ENCODE peak calls at places on chromosome 20, in four cellular contexts. One of them, this sample, is unnamed. For H3K36me3 and H3K4me1, the result is how much of the 10 kb centered on the place peaks cover.

GRCh38 chr20:3766832-3767433 is 620 bp downstream of the ADISSP start:
- DNase-seq in CD8-positive, alpha-beta T cell: no peak
- DNase-seq in left ventricle myocardium inferior: no peak
- DNase-seq in GM12878: no peak
- DNase-seq in this sample: no peak

GRCh38 chr20:57619053-57619831 is 984 bp downstream of the ZBP1 start:
- DNase-seq in GM12878: peak
- DNase-seq in left ventricle myocardium inferior: peak
- DNase-seq in CD8-positive, alpha-beta T cell: peak
- DNase-seq in this sample: no peak

GRCh38 chr20:44231713-44232468 is 15.2 kb upstream of the GDAP1L1 start:
- DNase-seq in left ventricle myocardium inferior: no peak
- DNase-seq in CD8-positive, alpha-beta T cell: no peak
- DNase-seq in GM12878: no peak
- DNase-seq in this sample: no peak

GRCh38 chr20:39398656-39399055 is 436.5 kb downstream of the DHX35 start:
- DNase-seq in GM12878: no peak
- DNase-seq in CD8-positive, alpha-beta T cell: no peak
- DNase-seq in left ventricle myocardium inferior: no peak
- DNase-seq in this sample: no peak

GRCh38 chr20:40336034-40336433 is 353.0 kb downstream of the MAFB start:
- DNase-seq in CD8-positive, alpha-beta T cell: no peak
- DNase-seq in left ventricle myocardium inferior: no peak
- DNase-seq in GM12878: no peak
- DNase-seq in this sample: no peak

GRCh38 chr20:3473944-3474343 is 3.1 kb downstream of the ATRN start:
- DNase-seq in CD8-positive, alpha-beta T cell: no peak
- DNase-seq in left ventricle myocardium inferior: no peak
- DNase-seq in GM12878: no peak
- DNase-seq in this sample: no peak

GRCh38 chr20:19978511-19979210 is 38.5 kb upstream of the NAA20 start:
- DNase-seq in GM12878: no peak
- DNase-seq in left ventricle myocardium inferior: peak
- DNase-seq in CD8-positive, alpha-beta T cell: no peak
- DNase-seq in this sample: peak

GRCh38 chr20:47205577-47206123 is 150.8 kb downstream of the ZMYND8 start:
- DNase-seq in CD8-positive, alpha-beta T cell: no peak
- DNase-seq in GM12878: peak
- DNase-seq in left ventricle myocardium inferior: peak
- DNase-seq in this sample: peak

GRCh38 chr20:5402903-5403531 is 86.3 kb upstream of the PROKR2 start:
- DNase-seq in CD8-positive, alpha-beta T cell: no peak
- DNase-seq in GM12878: no peak
- DNase-seq in left ventricle myocardium inferior: no peak
- DNase-seq in this sample: no peak

GRCh38 chr20:46709459-46710148 is at the start of gene SLC2A10:
- DNase-seq in GM12878: no peak
- DNase-seq in CD8-positive, alpha-beta T cell: no peak
- DNase-seq in left ventricle myocardium inferior: peak
- DNase-seq in this sample: peak

GRCh38 chr20:38132910-38133501 is 32.1 kb downstream of the TGM2 start:
- DNase-seq in CD8-positive, alpha-beta T cell: no peak
- DNase-seq in left ventricle myocardium inferior: no peak
- DNase-seq in GM12878: no peak
- DNase-seq in this sample: no peak

GRCh38 chr20:38132156-38132909 is 32.7 kb downstream of the TGM2 start:
- DNase-seq in CD8-positive, alpha-beta T cell: no peak
- DNase-seq in left ventricle myocardium inferior: no peak
- DNase-seq in GM12878: no peak
- DNase-seq in this sample: peak

GRCh38 chr20:38134427-38135281 is 30.4 kb downstream of the TGM2 start:
- DNase-seq in GM12878: no peak
- DNase-seq in CD8-positive, alpha-beta T cell: no peak
- DNase-seq in left ventricle myocardium inferior: no peak
- DNase-seq in this sample: no peak

GRCh38 chr20:38135641-38136420 is 29.2 kb downstream of the TGM2 start:
- DNase-seq in left ventricle myocardium inferior: no peak
- DNase-seq in GM12878: no peak
- DNase-seq in CD8-positive, alpha-beta T cell: no peak
- DNase-seq in this sample: peak

GRCh38 chr20:38133680-38134426 is 31.2 kb downstream of the TGM2 start:
- DNase-seq in GM12878: no peak
- DNase-seq in CD8-positive, alpha-beta T cell: no peak
- DNase-seq in left ventricle myocardium inferior: no peak
- DNase-seq in this sample: no peak
- H3K36me3 ChIP-seq in GM12878: under half
- H3K36me3 ChIP-seq in CD8-positive, alpha-beta T cell: under half
- H3K36me3 ChIP-seq in left ventricle myocardium inferior: half or more
- H3K36me3 ChIP-seq in this sample: half or more

DNA sequence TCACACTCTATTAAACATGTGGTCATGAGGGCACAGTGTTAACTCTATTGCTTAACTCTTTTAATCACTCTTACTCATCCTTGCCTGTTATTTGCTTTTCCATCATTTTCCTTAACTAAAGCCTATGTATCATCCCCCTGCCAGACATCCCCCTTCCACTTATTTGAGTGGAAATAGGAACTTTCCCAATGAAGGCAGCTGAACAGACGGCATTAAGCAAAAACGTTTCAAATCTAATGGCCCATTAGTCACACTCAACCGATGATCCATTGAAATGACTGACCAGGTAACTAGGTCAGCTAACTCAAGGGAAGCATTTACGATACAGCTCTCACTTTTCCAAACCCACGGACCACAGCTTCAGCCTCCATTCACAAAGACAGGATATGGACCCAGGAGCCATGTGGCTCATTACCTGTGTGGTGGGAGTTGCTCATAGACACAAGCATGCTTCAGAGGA is 89.2 kb downstream of the HAO1 start:
- DNase-seq in CD8-positive, alpha-beta T cell: no peak
- DNase-seq in GM12878: no peak
- DNase-seq in left ventricle myocardium inferior: no peak
- DNase-seq in this sample: no peak
- H3K27ac ChIP-seq in CD8-positive, alpha-beta T cell: no peak
- H3K27ac ChIP-seq in GM12878: no peak
- H3K27ac ChIP-seq in left ventricle myocardium inferior: no peak
- H3K27ac ChIP-seq in this sample: no peak

GRCh38 chr20:59740621-59741020 is 136.3 kb downstream of the PHACTR3 start:
- DNase-seq in left ventricle myocardium inferior: no peak
- DNase-seq in GM12878: no peak
- DNase-seq in CD8-positive, alpha-beta T cell: no peak
- DNase-seq in this sample: no peak
- H3K4me1 ChIP-seq in left ventricle myocardium inferior: under half
- H3K4me1 ChIP-seq in GM12878: under half
- H3K4me1 ChIP-seq in CD8-positive, alpha-beta T cell: under half
- H3K4me1 ChIP-seq in this sample: under half

DNA sequence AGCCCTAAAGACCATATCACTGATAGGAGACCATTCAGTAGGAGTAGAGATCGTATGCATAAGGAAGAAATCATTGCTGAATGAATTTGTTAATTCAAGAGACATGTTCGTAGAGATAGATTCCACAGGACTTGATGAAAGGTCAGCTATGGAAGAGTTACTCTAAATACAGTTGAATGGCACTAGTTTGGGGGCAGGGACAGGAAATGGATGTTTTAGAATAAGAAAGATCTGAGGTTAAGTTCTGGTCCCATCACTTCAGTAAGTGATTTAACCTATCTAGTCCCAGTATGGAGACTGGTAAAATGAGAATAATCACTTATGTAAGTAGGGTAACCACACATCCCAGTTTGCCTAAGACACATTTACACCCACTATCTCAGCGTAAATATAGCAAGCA is 2.9 kb upstream of the BFSP1 start:
- DNase-seq in GM12878: no peak
- DNase-seq in left ventricle myocardium inferior: no peak
- DNase-seq in CD8-positive, alpha-beta T cell: no peak
- DNase-seq in this sample: no peak
- H3K36me3 ChIP-seq in GM12878: under half
- H3K36me3 ChIP-seq in left ventricle myocardium inferior: under half
- H3K36me3 ChIP-seq in CD8-positive, alpha-beta T cell: under half
- H3K36me3 ChIP-seq in this sample: under half

GRCh38 chr20:8132015-8132631 is at the start of gene PLCB1:
- DNase-seq in GM12878: no peak
- DNase-seq in left ventricle myocardium inferior: peak
- DNase-seq in CD8-positive, alpha-beta T cell: peak
- DNase-seq in this sample: peak
- H3K27ac ChIP-seq in GM12878: no peak
- H3K27ac ChIP-seq in left ventricle myocardium inferior: peak
- H3K27ac ChIP-seq in CD8-positive, alpha-beta T cell: no peak
- H3K27ac ChIP-seq in this sample: peak

DNA sequence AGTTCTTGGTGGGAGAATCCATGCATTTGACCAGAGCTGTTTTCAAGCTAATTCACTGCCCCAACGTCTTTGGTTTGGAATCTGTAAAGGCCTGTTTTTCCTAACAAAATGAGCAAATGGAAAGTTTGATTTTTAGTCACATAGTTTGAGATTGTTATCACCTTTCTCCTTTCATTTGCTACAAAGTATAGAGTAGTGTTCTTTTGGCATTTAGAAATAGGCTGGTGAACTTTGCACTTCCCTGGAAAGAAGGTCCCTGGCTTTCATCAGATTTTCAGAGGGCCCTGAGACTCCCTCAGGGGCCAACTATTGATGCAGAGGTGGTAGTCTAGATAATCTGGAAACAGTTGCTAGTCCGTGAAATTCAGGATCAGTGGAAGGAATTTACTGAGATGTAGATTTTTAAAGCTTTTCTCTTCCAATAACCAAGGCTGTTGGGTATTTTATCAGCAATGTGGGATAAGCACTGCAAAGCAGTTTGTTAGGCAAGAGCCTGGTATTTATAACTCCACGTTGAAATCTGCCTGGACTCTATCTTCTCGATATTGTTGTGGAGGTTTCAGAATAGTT is 1.7 kb downstream of the ARFGEF2 start:
- DNase-seq in left ventricle myocardium inferior: no peak
- DNase-seq in GM12878: no peak
- DNase-seq in CD8-positive, alpha-beta T cell: no peak
- DNase-seq in this sample: no peak
- H3K4me1 ChIP-seq in left ventricle myocardium inferior: half or more
- H3K4me1 ChIP-seq in GM12878: under half
- H3K4me1 ChIP-seq in CD8-positive, alpha-beta T cell: under half
- H3K4me1 ChIP-seq in this sample: under half

GRCh38 chr20:15675151-15675550 is 898.1 kb downstream of the KIF16B start:
- DNase-seq in CD8-positive, alpha-beta T cell: no peak
- DNase-seq in left ventricle myocardium inferior: no peak
- DNase-seq in GM12878: no peak
- DNase-seq in this sample: no peak

GRCh38 chr20:15676815-15677214 is 896.4 kb downstream of the KIF16B start:
- DNase-seq in left ventricle myocardium inferior: no peak
- DNase-seq in GM12878: no peak
- DNase-seq in CD8-positive, alpha-beta T cell: no peak
- DNase-seq in this sample: no peak

GRCh38 chr20:15674253-15675145 is 898.7 kb downstream of the KIF16B start:
- DNase-seq in CD8-positive, alpha-beta T cell: no peak
- DNase-seq in left ventricle myocardium inferior: no peak
- DNase-seq in GM12878: no peak
- DNase-seq in this sample: no peak

GRCh38 chr20:15673206-15673605 is 900.0 kb downstream of the KIF16B start:
- DNase-seq in GM12878: no peak
- DNase-seq in left ventricle myocardium inferior: no peak
- DNase-seq in CD8-positive, alpha-beta T cell: no peak
- DNase-seq in this sample: no peak

DNA sequence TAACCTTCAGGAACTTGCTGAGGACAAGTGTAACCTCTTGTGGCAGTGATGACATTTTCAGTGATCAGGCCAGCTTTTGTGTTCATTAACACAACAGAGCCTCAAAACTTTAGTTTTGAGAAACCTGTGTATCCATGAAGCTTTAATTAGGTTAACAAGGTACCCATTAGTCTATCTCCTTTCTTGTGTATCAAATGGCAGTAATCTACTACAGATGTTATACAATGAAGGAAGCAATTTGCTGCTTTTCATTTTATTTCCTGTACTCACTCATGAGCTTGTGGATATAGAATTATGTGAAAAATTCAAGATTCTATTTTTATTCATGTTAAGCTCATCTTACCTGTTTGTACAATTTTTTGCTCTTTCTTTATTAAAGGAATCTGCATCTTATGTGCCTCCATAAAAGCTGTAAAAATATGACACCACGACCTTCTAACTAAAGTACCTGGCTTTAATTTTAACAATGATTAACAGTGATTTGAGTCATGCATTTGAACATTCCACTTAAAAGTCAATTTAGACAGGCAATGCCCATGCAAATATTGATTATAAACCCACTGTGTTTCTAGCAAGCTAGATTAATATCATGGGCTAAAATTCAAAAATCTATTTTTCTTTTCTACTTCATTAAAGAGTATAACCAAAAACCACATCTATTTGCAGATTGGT is 897.3 kb downstream of the KIF16B start:
- DNase-seq in left ventricle myocardium inferior: no peak
- DNase-seq in GM12878: no peak
- DNase-seq in CD8-positive, alpha-beta T cell: no peak
- DNase-seq in this sample: no peak
- H3K36me3 ChIP-seq in left ventricle myocardium inferior: under half
- H3K36me3 ChIP-seq in GM12878: under half
- H3K36me3 ChIP-seq in CD8-positive, alpha-beta T cell: under half
- H3K36me3 ChIP-seq in this sample: under half